ENCODE peak calls at places on chromosomes 5 and 9, in six cellular contexts. B, J, A, Q, K and Z are unnamed samples.

GRCh38 chr9:26034776-26035175 is 356.5 kb upstream of the TUSC1 start:
- DNase-seq in B (no peak), K (no peak), Q (no peak), J (no peak), A (no peak), Z (no peak)

GRCh38 chr9:109427886-109428285 is 70.2 kb downstream of the PTPN3 start:
- DNase-seq in B (no peak), K (no peak), J (no peak), A (no peak), Q (no peak), Z (no peak)

GRCh38 chr5:74164725-74165226 is 475.8 kb downstream of the ENC1 start:
- DNase-seq in A (no peak), B (no peak), K (no peak), J (no peak), Q (no peak), Z (no peak)

GRCh38 chr9:129352157-129352870 is 174.3 kb upstream of the IER5L start:
- DNase-seq in A (peak; percentile 77), B (peak; percentile 88), Q (peak; percentile 37), J (no peak), K (no peak), Z (no peak)

GRCh38 chr9:135565636-135566035 is 4.1 kb downstream of the PAEP start:
- DNase-seq in Q (no peak), K (no peak), J (no peak), A (no peak), B (no peak), Z (no peak)

GRCh38 chr5:135203019-135203418 is 169.0 kb upstream of the PITX1 start:
- DNase-seq in Q (no peak), K (no peak), A (no peak), B (peak; percentile 30), J (no peak), Z (no peak)

GRCh38 chr9:35114921-35115341 is 731 bp downstream of the ATOSB start:
- DNase-seq in A (peak; percentile 59), K (no peak), B (peak; percentile 40), J (peak; percentile 86), Q (peak; percentile 77), Z (peak; percentile 68)

GRCh38 chr5:79552984-79553383 is 39.0 kb upstream of the HOMER1 start:
- DNase-seq in K (peak; percentile 49), B (no peak), J (no peak), Q (no peak), A (no peak), Z (no peak)

GRCh38 chr5:165630211-165630866 is 2124.9 kb downstream of the MAT2B start:
- DNase-seq in B (peak; percentile 91), A (peak; percentile 77), K (no peak), J (no peak), Q (no peak), Z (peak; percentile 87)

GRCh38 chr9:83327750-83328622 is 210.2 kb downstream of the FRMD3 start:
- DNase-seq in J (no peak), B (no peak), A (no peak), K (no peak), Q (no peak), Z (no peak)

GRCh38 chr5:58666141-58666540 is 83.3 kb downstream of the RAB3C start:
- DNase-seq in J (no peak), A (no peak), K (no peak), B (no peak), Q (no peak), Z (no peak)

DNA sequence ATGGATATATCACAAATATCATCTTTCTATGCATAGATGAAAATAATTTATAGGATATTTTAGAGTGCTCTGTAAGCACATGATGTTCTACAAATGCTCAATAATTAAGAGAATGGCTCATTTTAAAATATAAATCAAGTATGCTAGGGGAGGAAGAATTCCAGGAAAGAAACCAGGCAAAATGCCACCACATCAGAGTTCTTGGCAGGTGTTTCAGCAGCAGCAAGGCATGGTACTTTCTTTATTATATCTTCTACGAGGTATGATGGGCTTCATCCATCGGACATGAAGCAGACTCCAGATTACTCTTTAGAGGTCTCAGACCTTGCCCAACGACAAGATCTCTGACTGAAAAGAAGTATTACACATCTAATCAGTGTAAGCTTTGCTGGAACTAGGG is 316.3 kb upstream of the ARRDC3 start:
- DNase-seq in B (no peak), Q (no peak), A (no peak), J (no peak), K (no peak), Z (no peak)
- TF ChIP-seq CTCF in B (no peak), Q (no peak), A (no peak), J (no peak), K (no peak), Z (no peak)

GRCh38 chr9:105632807-105633206 is 29.4 kb upstream of the TAL2 start:
- DNase-seq in K (no peak), Q (no peak), A (no peak), B (no peak), J (no peak), Z (no peak)

GRCh38 chr9:105639936-105640335 is 22.3 kb upstream of the TAL2 start:
- DNase-seq in K (no peak), J (no peak), Q (no peak), A (no peak), B (no peak), Z (no peak)

GRCh38 chr9:105633373-105633772 is 28.9 kb upstream of the TAL2 start:
- DNase-seq in Q (no peak), J (no peak), K (no peak), A (no peak), B (no peak), Z (no peak)

GRCh38 chr9:105636331-105636730 is 25.9 kb upstream of the TAL2 start:
- DNase-seq in J (no peak), A (no peak), K (no peak), Q (no peak), B (no peak), Z (no peak)

DNA sequence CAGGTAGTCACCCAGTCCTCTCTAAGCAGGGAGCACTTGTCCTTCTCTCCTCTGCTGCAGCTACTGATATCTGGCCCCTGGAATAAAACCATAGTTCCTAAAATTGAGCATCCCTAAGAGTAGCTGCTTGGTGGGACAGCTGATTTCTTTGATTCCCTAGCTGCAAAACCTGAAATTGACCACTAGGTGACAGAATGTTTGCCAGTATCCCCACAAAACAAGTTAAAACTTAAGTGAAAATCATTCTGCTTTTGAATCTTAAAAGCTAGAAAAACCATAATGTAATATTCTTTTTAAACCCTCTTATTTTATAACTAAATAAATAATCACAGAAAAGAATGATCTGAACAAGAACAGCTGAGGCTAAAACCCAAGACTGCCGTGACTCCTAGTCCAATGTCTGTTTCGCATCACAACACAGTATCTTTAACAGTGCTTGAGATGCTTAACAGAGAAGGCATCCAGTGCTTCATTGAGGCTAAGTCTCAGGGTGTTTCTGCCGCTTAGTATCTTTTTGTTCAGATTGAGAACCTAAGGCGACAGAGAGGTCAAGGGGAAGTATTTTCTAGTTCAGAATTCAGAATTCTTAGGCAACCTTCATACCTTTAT is 24.4 kb upstream of the TAL2 start:
- DNase-seq in B (peak; percentile 48), A (no peak), J (no peak), K (no peak), Q (no peak), Z (no peak)
- TF ChIP-seq CTCF in B (peak; percentile 87), A (peak; percentile 81), J (no peak), K (peak; percentile 44), Q (no peak), Z (peak; percentile 38)

DNA sequence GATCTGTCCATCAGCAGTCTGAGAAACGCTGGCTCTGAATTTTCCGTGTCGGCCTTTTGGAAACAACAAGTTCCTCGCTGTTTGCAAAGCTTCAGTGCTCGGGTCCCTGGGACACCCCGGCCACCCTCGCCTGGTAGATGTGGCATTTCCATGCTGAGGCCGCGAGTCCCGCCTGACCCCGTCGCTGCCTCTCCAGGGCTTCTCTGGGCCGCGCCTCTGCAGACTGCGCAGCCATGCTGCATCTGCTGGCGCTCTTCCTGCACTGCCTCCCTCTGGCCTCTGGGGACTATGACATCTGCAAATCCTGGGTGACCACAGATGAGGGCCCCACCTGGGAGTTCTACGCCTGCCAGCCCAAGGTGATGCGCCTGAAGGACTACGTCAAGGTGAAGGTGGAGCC is 4.7 kb downstream of the NTNG2 start:
- DNase-seq in J (no peak), K (no peak), Q (no peak), A (no peak), B (peak; percentile 86), Z (no peak)
- TF ChIP-seq CTCF in J (no peak), K (no peak), Q (no peak), A (no peak), B (peak; percentile 61), Z (peak; percentile 14)

GRCh38 chr9:76023715-76024195 is 133.3 kb downstream of the PCSK5 start:
- DNase-seq in J (no peak), Q (no peak), B (peak; percentile 26), A (no peak), K (no peak), Z (no peak)
- TF ChIP-seq CTCF in J (no peak), Q (no peak), B (no peak), A (no peak), K (no peak), Z (no peak)

GRCh38 chr9:88747768-88748167 is 212.8 kb downstream of the NXNL2 start:
- DNase-seq in B (peak; percentile 24), Q (no peak), K (peak; percentile 77), J (no peak), A (no peak), Z (peak; percentile 90)
- TF ChIP-seq CTCF in B (no peak), Q (no peak), K (no peak), J (no peak), A (no peak), Z (no peak)